ENCODE peak calls at places on chromosome 22, in seven cellular contexts. Y is stimulated activated CD8-positive, alpha-beta memory T cell treated with anti-CD3 and anti-CD28 coated beads, Interleukin-12 subunit alpha, Interleukin-12 subunit beta, amount 100 ng/mL, for 1 hour; L is activated T-cell treated with anti-CD3 and anti-CD28 coated beads for 4 hours; N is non-pigmented ciliary epithelial cell; F is mucosa of descending colon; V is Kasumi-1; T is OCI-M1. E is an unnamed sample.

GRCh38 chr22:45208993-45209838 is 31.5 kb downstream of the KIAA0930 start:
- DNase-seq in F (no peak), V (no peak), T (peak), Y (no peak), N (peak), L (peak), E (peak)

GRCh38 chr22:31680764-31681624 is 19.0 kb upstream of the PISD start:
- DNase-seq in L (no peak), V (no peak), N (no peak), F (peak), Y (no peak), T (no peak), E (no peak)

GRCh38 chr22:31233001-31233400 is 20.9 kb downstream of the LIMK2 start:
- DNase-seq in L (no peak), V (peak), T (no peak), F (no peak), Y (no peak), N (no peak), E (no peak)

GRCh38 chr22:42074153-42074750 is at the start of gene PHETA2:
- DNase-seq in T (no peak), N (no peak), Y (no peak), V (no peak), F (peak), L (peak), E (peak)

GRCh38 chr22:40512426-40513136 is 123.9 kb downstream of the MRTFA start:
- DNase-seq in N (peak), Y (no peak), V (no peak), L (no peak), F (no peak), T (no peak), E (no peak)

GRCh38 chr22:20526628-20527355 is 19.4 kb downstream of the MED15 start:
- DNase-seq in L (no peak), N (no peak), F (no peak), T (peak), Y (no peak), V (no peak), E (no peak)

GRCh38 chr22:43515411-43515810 is 103.6 kb downstream of the MPPED1 start:
- DNase-seq in N (no peak), T (no peak), V (no peak), Y (no peak), F (no peak), L (no peak), E (no peak)

GRCh38 chr22:35539910-35540599 is 576 bp upstream of the RASD2 start:
- DNase-seq in Y (peak), V (no peak), N (no peak), F (peak), L (peak), T (peak), E (no peak)

GRCh38 chr22:17154971-17155370 is 4.1 kb downstream of the HDHD5 start:
- DNase-seq in V (no peak), Y (no peak), T (no peak), N (no peak), L (no peak), F (no peak), E (no peak)

GRCh38 chr22:49587987-49588386 is 239.7 kb downstream of the BRD1 start:
- DNase-seq in F (no peak), N (no peak), L (no peak), T (no peak), V (no peak), Y (no peak), E (no peak)

GRCh38 chr22:31604746-31605705 is 57.0 kb downstream of the PISD start:
- DNase-seq in N (no peak), T (no peak), V (peak), L (no peak), F (no peak), Y (no peak), E (no peak)

GRCh38 chr22:49325531-49326395 is 501.9 kb downstream of the BRD1 start:
- DNase-seq in V (no peak), N (no peak), Y (no peak), L (no peak), F (no peak), T (no peak), E (no peak)

GRCh38 chr22:50463188-50463900 is 11.5 kb downstream of the SBF1 start:
- DNase-seq in Y (no peak), T (no peak), N (no peak), F (no peak), V (no peak), L (no peak), E (no peak)

GRCh38 chr22:35219012-35219411 is 38.3 kb upstream of the HMGXB4 start:
- DNase-seq in N (no peak), Y (no peak), T (peak), F (no peak), V (no peak), L (no peak), E (no peak)

GRCh38 chr22:42610211-42610610 is 4.5 kb downstream of the POLDIP3 start:
- DNase-seq in L (no peak), V (no peak), T (no peak), F (no peak), N (no peak), Y (no peak), E (no peak)

GRCh38 chr22:49925525-49926128 is 7.2 kb downstream of the CRELD2 start:
- DNase-seq in L (peak), T (no peak), F (peak), N (no peak), V (peak), Y (peak), E (no peak)

GRCh38 chr22:17974087-17974486 is 50.3 kb downstream of the MICAL3 start:
- DNase-seq in V (no peak), N (no peak), T (no peak), F (no peak), Y (no peak), L (no peak), E (no peak)

GRCh38 chr22:42645938-42646568 is 3.1 kb downstream of the CYB5R3 start:
- DNase-seq in F (peak), V (no peak), T (no peak), L (no peak), Y (no peak), N (no peak), E (no peak)

GRCh38 chr22:37186228-37186996 is 1.6 kb downstream of the C1QTNF6 start:
- DNase-seq in L (peak), V (peak), N (no peak), F (peak), Y (no peak), T (peak), E (no peak)

GRCh38 chr22:44107341-44107740 is 73.4 kb upstream of the PARVG start:
- DNase-seq in Y (no peak), V (no peak), N (no peak), L (no peak), F (no peak), T (no peak), E (no peak)

GRCh38 chr22:24571266-24571665 is 15.5 kb downstream of the SNRPD3 start:
- DNase-seq in V (no peak), N (no peak), L (no peak), F (no peak), Y (no peak), T (no peak), E (no peak)

GRCh38 chr22:28810839-28811491 is 10.6 kb upstream of the XBP1 start:
- DNase-seq in V (peak), T (no peak), N (no peak), F (peak), L (no peak), Y (no peak), E (no peak)